ENCODE peak calls at places on chromosomes 2 and 18, in five cellular contexts. One of them, this sample, is unnamed.

GRCh38 chr2:232238108-232238507 is 140.4 kb upstream of the ALPP start:
- DNase-seq in fibroblast of the conjunctiva: no peak
- DNase-seq in CD8-positive, alpha-beta T cell: no peak
- DNase-seq in activated CD4-positive, CD25-positive, alpha-beta regulatory T cell treated with anti-CD3 and anti-CD28 coated beads, Interleukin-2, amount 50 U/mL, for 72 hours: no peak
- DNase-seq in AG20443: no peak
- DNase-seq in this sample: no peak

GRCh38 chr2:105857076-105857740 is 112.5 kb downstream of the NCK2 start:
- DNase-seq in fibroblast of the conjunctiva: no peak
- DNase-seq in AG20443: no peak
- DNase-seq in activated CD4-positive, CD25-positive, alpha-beta regulatory T cell treated with anti-CD3 and anti-CD28 coated beads, Interleukin-2, amount 50 U/mL, for 72 hours: no peak
- DNase-seq in CD8-positive, alpha-beta T cell: no peak
- DNase-seq in this sample: no peak

GRCh38 chr2:14423145-14423906 is 209.2 kb upstream of the LRATD1 start:
- DNase-seq in activated CD4-positive, CD25-positive, alpha-beta regulatory T cell treated with anti-CD3 and anti-CD28 coated beads, Interleukin-2, amount 50 U/mL, for 72 hours: no peak
- DNase-seq in CD8-positive, alpha-beta T cell: no peak
- DNase-seq in fibroblast of the conjunctiva: no peak
- DNase-seq in AG20443: no peak
- DNase-seq in this sample: no peak

GRCh38 chr2:38935568-38936172 is 46.0 kb downstream of the ARHGEF33 start:
- DNase-seq in AG20443: no peak
- DNase-seq in CD8-positive, alpha-beta T cell: no peak
- DNase-seq in fibroblast of the conjunctiva: peak; percentile 16
- DNase-seq in activated CD4-positive, CD25-positive, alpha-beta regulatory T cell treated with anti-CD3 and anti-CD28 coated beads, Interleukin-2, amount 50 U/mL, for 72 hours: no peak
- DNase-seq in this sample: peak; percentile 76

GRCh38 chr18:60377778-60378469 is 5.3 kb upstream of the MC4R start:
- DNase-seq in activated CD4-positive, CD25-positive, alpha-beta regulatory T cell treated with anti-CD3 and anti-CD28 coated beads, Interleukin-2, amount 50 U/mL, for 72 hours: no peak
- DNase-seq in AG20443: no peak
- DNase-seq in fibroblast of the conjunctiva: no peak
- DNase-seq in CD8-positive, alpha-beta T cell: no peak
- DNase-seq in this sample: no peak

GRCh38 chr18:65735166-65735565 is 15.6 kb upstream of the CDH7 start:
- DNase-seq in activated CD4-positive, CD25-positive, alpha-beta regulatory T cell treated with anti-CD3 and anti-CD28 coated beads, Interleukin-2, amount 50 U/mL, for 72 hours: no peak
- DNase-seq in AG20443: no peak
- DNase-seq in fibroblast of the conjunctiva: no peak
- DNase-seq in CD8-positive, alpha-beta T cell: no peak
- DNase-seq in this sample: no peak

GRCh38 chr2:5756266-5756665 is 64.1 kb downstream of the SOX11 start:
- DNase-seq in CD8-positive, alpha-beta T cell: no peak
- DNase-seq in AG20443: no peak
- DNase-seq in fibroblast of the conjunctiva: no peak
- DNase-seq in activated CD4-positive, CD25-positive, alpha-beta regulatory T cell treated with anti-CD3 and anti-CD28 coated beads, Interleukin-2, amount 50 U/mL, for 72 hours: no peak
- DNase-seq in this sample: no peak

GRCh38 chr2:224162122-224162521 is 123.0 kb upstream of the SERPINE2 start:
- DNase-seq in AG20443: peak; percentile 65
- DNase-seq in CD8-positive, alpha-beta T cell: no peak
- DNase-seq in fibroblast of the conjunctiva: peak; percentile 16
- DNase-seq in activated CD4-positive, CD25-positive, alpha-beta regulatory T cell treated with anti-CD3 and anti-CD28 coated beads, Interleukin-2, amount 50 U/mL, for 72 hours: no peak
- DNase-seq in this sample: peak; percentile 73

GRCh38 chr2:120624738-120625446 is 110.8 kb upstream of the GLI2 start:
- DNase-seq in fibroblast of the conjunctiva: no peak
- DNase-seq in CD8-positive, alpha-beta T cell: no peak
- DNase-seq in activated CD4-positive, CD25-positive, alpha-beta regulatory T cell treated with anti-CD3 and anti-CD28 coated beads, Interleukin-2, amount 50 U/mL, for 72 hours: no peak
- DNase-seq in AG20443: no peak
- DNase-seq in this sample: peak; percentile 60

GRCh38 chr2:21650566-21650965 is 526.8 kb downstream of the TDRD15 start:
- DNase-seq in activated CD4-positive, CD25-positive, alpha-beta regulatory T cell treated with anti-CD3 and anti-CD28 coated beads, Interleukin-2, amount 50 U/mL, for 72 hours: no peak
- DNase-seq in CD8-positive, alpha-beta T cell: no peak
- DNase-seq in fibroblast of the conjunctiva: no peak
- DNase-seq in AG20443: no peak
- DNase-seq in this sample: no peak

GRCh38 chr2:42753188-42753813 is 10.6 kb downstream of the OXER1 start:
- DNase-seq in CD8-positive, alpha-beta T cell: no peak
- DNase-seq in AG20443: no peak
- DNase-seq in activated CD4-positive, CD25-positive, alpha-beta regulatory T cell treated with anti-CD3 and anti-CD28 coated beads, Interleukin-2, amount 50 U/mL, for 72 hours: no peak
- DNase-seq in fibroblast of the conjunctiva: no peak
- DNase-seq in this sample: peak; percentile 22

GRCh38 chr2:223262946-223263345 is 211.0 kb downstream of the KCNE4 start:
- DNase-seq in AG20443: peak; percentile 57
- DNase-seq in CD8-positive, alpha-beta T cell: no peak
- DNase-seq in fibroblast of the conjunctiva: no peak
- DNase-seq in activated CD4-positive, CD25-positive, alpha-beta regulatory T cell treated with anti-CD3 and anti-CD28 coated beads, Interleukin-2, amount 50 U/mL, for 72 hours: no peak
- DNase-seq in this sample: no peak

GRCh38 chr18:62131305-62131909 is 55.4 kb downstream of the PIGN start:
- DNase-seq in fibroblast of the conjunctiva: peak; percentile 62
- DNase-seq in CD8-positive, alpha-beta T cell: peak; percentile 10
- DNase-seq in AG20443: peak; percentile 77
- DNase-seq in activated CD4-positive, CD25-positive, alpha-beta regulatory T cell treated with anti-CD3 and anti-CD28 coated beads, Interleukin-2, amount 50 U/mL, for 72 hours: peak; percentile 37
- DNase-seq in this sample: peak; percentile 41

GRCh38 chr2:186590538-186591441 is 934 bp downstream of the ITGAV start:
- DNase-seq in AG20443: peak; percentile 25
- DNase-seq in activated CD4-positive, CD25-positive, alpha-beta regulatory T cell treated with anti-CD3 and anti-CD28 coated beads, Interleukin-2, amount 50 U/mL, for 72 hours: no peak
- DNase-seq in CD8-positive, alpha-beta T cell: no peak
- DNase-seq in fibroblast of the conjunctiva: no peak
- DNase-seq in this sample: peak; percentile 79

GRCh38 chr18:12520442-12520992 is 112.8 kb downstream of the PRELID3A start:
- DNase-seq in CD8-positive, alpha-beta T cell: no peak
- DNase-seq in fibroblast of the conjunctiva: no peak
- DNase-seq in AG20443: peak; percentile 36
- DNase-seq in activated CD4-positive, CD25-positive, alpha-beta regulatory T cell treated with anti-CD3 and anti-CD28 coated beads, Interleukin-2, amount 50 U/mL, for 72 hours: no peak
- DNase-seq in this sample: peak; percentile 51

GRCh38 chr2:195251221-195251620 is 405.8 kb upstream of the SLC39A10 start:
- DNase-seq in activated CD4-positive, CD25-positive, alpha-beta regulatory T cell treated with anti-CD3 and anti-CD28 coated beads, Interleukin-2, amount 50 U/mL, for 72 hours: no peak
- DNase-seq in fibroblast of the conjunctiva: no peak
- DNase-seq in AG20443: no peak
- DNase-seq in CD8-positive, alpha-beta T cell: no peak
- DNase-seq in this sample: no peak

GRCh38 chr2:212536385-212537310 is 2.0 kb downstream of the ERBB4 start:
- DNase-seq in AG20443: peak; percentile 12
- DNase-seq in CD8-positive, alpha-beta T cell: no peak
- DNase-seq in fibroblast of the conjunctiva: no peak
- DNase-seq in activated CD4-positive, CD25-positive, alpha-beta regulatory T cell treated with anti-CD3 and anti-CD28 coated beads, Interleukin-2, amount 50 U/mL, for 72 hours: no peak
- DNase-seq in this sample: peak; percentile 59

GRCh38 chr2:12701786-12702660 is 14.7 kb upstream of the TRIB2 start:
- DNase-seq in fibroblast of the conjunctiva: no peak
- DNase-seq in CD8-positive, alpha-beta T cell: no peak
- DNase-seq in activated CD4-positive, CD25-positive, alpha-beta regulatory T cell treated with anti-CD3 and anti-CD28 coated beads, Interleukin-2, amount 50 U/mL, for 72 hours: no peak
- DNase-seq in AG20443: peak; percentile 61
- DNase-seq in this sample: no peak

GRCh38 chr2:67945976-67946375 is 116.8 kb downstream of the C1D start:
- DNase-seq in AG20443: no peak
- DNase-seq in fibroblast of the conjunctiva: no peak
- DNase-seq in activated CD4-positive, CD25-positive, alpha-beta regulatory T cell treated with anti-CD3 and anti-CD28 coated beads, Interleukin-2, amount 50 U/mL, for 72 hours: no peak
- DNase-seq in CD8-positive, alpha-beta T cell: no peak
- DNase-seq in this sample: no peak

GRCh38 chr18:58516514-58517285 is 112.2 kb downstream of the ALPK2 start:
- DNase-seq in activated CD4-positive, CD25-positive, alpha-beta regulatory T cell treated with anti-CD3 and anti-CD28 coated beads, Interleukin-2, amount 50 U/mL, for 72 hours: no peak
- DNase-seq in fibroblast of the conjunctiva: no peak
- DNase-seq in AG20443: no peak
- DNase-seq in CD8-positive, alpha-beta T cell: no peak
- DNase-seq in this sample: peak; percentile 77

GRCh38 chr2:102187191-102188150 is 648 bp downstream of the IL1RL2 start:
- DNase-seq in AG20443: peak; percentile 84
- DNase-seq in activated CD4-positive, CD25-positive, alpha-beta regulatory T cell treated with anti-CD3 and anti-CD28 coated beads, Interleukin-2, amount 50 U/mL, for 72 hours: peak; percentile 47
- DNase-seq in CD8-positive, alpha-beta T cell: no peak
- DNase-seq in fibroblast of the conjunctiva: no peak
- DNase-seq in this sample: peak; percentile 81

GRCh38 chr18:42268186-42268725 is 313.2 kb downstream of the PIK3C3 start:
- DNase-seq in activated CD4-positive, CD25-positive, alpha-beta regulatory T cell treated with anti-CD3 and anti-CD28 coated beads, Interleukin-2, amount 50 U/mL, for 72 hours: no peak
- DNase-seq in CD8-positive, alpha-beta T cell: no peak
- DNase-seq in fibroblast of the conjunctiva: no peak
- DNase-seq in AG20443: no peak
- DNase-seq in this sample: no peak